ENCODE peak calls at places on chromosomes 4 and X, in nine cellular contexts. E is suprapubic skin, K is GM12878, D is transverse colon, H is tibial nerve, U is HepG2, T is ovary, L is stomach, F is A549. C is an unnamed sample.

GRCh38 chr4:172809319-172809718 is 359.3 kb upstream of the GALNT7 start:
- DNase-seq in U (no peak), D (no peak), E (no peak), K (no peak), H (no peak), F (no peak), T (no peak), L (no peak), C (no peak)

GRCh38 chr4:4425696-4426095 is 38.8 kb downstream of the NSG1 start:
- DNase-seq in U (no peak), L (no peak), D (no peak), H (no peak), F (no peak), E (no peak), K (no peak), T (no peak), C (peak)

GRCh38 chr4:121370729-121371325 is 10.0 kb downstream of the QRFPR start:
- DNase-seq in K (no peak), F (no peak), H (peak), U (peak), L (peak), E (no peak), T (peak), D (peak), C (no peak)

GRCh38 chr4:108345862-108346530 is 177.3 kb upstream of the LEF1 start:
- DNase-seq in L (no peak), E (no peak), H (no peak), F (no peak), D (no peak), U (no peak), K (no peak), T (no peak), C (no peak)

GRCh38 chr4:55255171-55255570 is 90.9 kb upstream of the SRD5A3 start:
- DNase-seq in D (no peak), U (no peak), T (no peak), H (no peak), L (no peak), E (no peak), K (no peak), F (no peak), C (no peak)

GRCh38 chrX:104330966-104331365 is 76.2 kb upstream of the ESX1 start:
- DNase-seq in T (no peak), K (no peak), E (no peak), F (no peak), L (no peak), U (no peak), D (no peak), H (no peak), C (no peak)

GRCh38 chr4:53505947-53506346 is 85.3 kb downstream of the LNX1 start:
- DNase-seq in H (no peak), L (no peak), D (no peak), F (no peak), U (no peak), K (no peak), T (no peak), E (no peak), C (no peak)

GRCh38 chrX:54509401-54509800 is 13.4 kb upstream of the FGD1 start:
- DNase-seq in D (no peak), L (no peak), E (no peak), H (no peak), K (no peak), U (no peak), F (no peak), T (no peak), C (no peak)

GRCh38 chr4:125187621-125188176 is 127.1 kb upstream of the FAT4 start:
- DNase-seq in L (peak), U (no peak), H (no peak), E (no peak), F (no peak), T (no peak), D (no peak), K (no peak), C (no peak)

GRCh38 chr4:179163147-179163546 is 1720.9 kb upstream of the AGA start:
- DNase-seq in L (no peak), T (no peak), D (no peak), K (no peak), F (no peak), H (no peak), U (no peak), E (no peak), C (no peak)

GRCh38 chr4:25844957-25845712 is 17.7 kb downstream of the SEL1L3 start:
- DNase-seq in K (no peak), D (no peak), L (no peak), T (no peak), E (no peak), U (no peak), H (no peak), F (no peak), C (no peak)

GRCh38 chrX:132745593-132745992 is 212.8 kb downstream of the HS6ST2 start:
- DNase-seq in K (no peak), T (no peak), H (no peak), D (no peak), E (no peak), F (no peak), L (no peak), U (no peak), C (no peak)

GRCh38 chr4:93144644-93145043 is 683.9 kb upstream of the ATOH1 start:
- DNase-seq in E (no peak), U (no peak), L (no peak), F (no peak), H (no peak), T (no peak), D (no peak), K (no peak), C (no peak)

GRCh38 chr4:176335421-176335820 is 15.7 kb downstream of the SPCS3 start:
- DNase-seq in L (no peak), D (no peak), E (no peak), K (no peak), H (no peak), U (no peak), T (no peak), F (no peak), C (no peak)

GRCh38 chr4:86296865-86297264 is 63.0 kb downstream of the MAPK10 start:
- DNase-seq in H (no peak), L (no peak), U (no peak), K (no peak), F (no peak), E (no peak), T (no peak), D (no peak), C (no peak)

GRCh38 chr4:80136238-80136637 is 61.1 kb upstream of the PRDM8 start:
- DNase-seq in L (no peak), H (no peak), K (no peak), E (no peak), T (no peak), D (no peak), F (no peak), U (no peak), C (no peak)

DNA sequence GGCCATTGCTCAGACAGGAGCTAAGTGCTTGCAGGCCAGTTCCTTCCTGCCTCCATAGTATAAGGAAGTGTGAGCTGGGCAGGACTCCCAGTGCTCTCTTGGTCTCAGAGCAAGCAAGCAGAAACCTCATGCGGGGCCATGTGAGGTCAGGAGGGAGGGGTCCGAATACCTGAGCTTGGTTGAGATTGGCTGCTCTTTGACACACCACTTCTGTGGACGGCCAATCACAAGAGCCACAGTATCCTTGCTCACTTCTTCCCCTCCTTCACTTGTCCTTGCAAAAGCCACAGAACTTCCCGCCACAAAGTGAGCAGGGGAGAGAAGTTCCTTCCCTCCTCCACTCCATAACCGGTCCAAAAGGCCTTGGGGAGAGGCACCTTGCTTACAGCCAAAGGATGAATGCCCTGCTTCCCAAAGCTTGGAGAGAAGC is 56.7 kb downstream of the PRPS1 start:
- DNase-seq in F (no peak), U (no peak), K (no peak), T (no peak), L (peak), E (peak), H (peak), D (peak), C (peak)
- TF ChIP-seq POLR2A in F (no peak), U (no peak), K (no peak), T (no peak), L (no peak), E (no peak), H (no peak), D (no peak), C (no peak)

GRCh38 chr4:130359537-130359936 is 1263.6 kb downstream of the C4orf33 start:
- DNase-seq in U (peak), L (no peak), F (no peak), H (no peak), E (no peak), K (no peak), D (no peak), T (no peak), C (no peak)
- TF ChIP-seq EP300 in U (no peak), L (no peak), F (no peak), H (no peak), E (no peak), K (no peak), D (no peak), T (no peak), C (no peak)

GRCh38 chrX:15493118-15494082 is at the start of gene PIR:
- DNase-seq in U (peak), H (peak), F (peak), K (peak), D (peak), L (peak), T (peak), E (peak), C (peak)
- TF ChIP-seq CTCF in U (peak), H (peak), F (peak), K (peak), D (peak), L (no peak), T (no peak), E (no peak), C (no peak)

DNA sequence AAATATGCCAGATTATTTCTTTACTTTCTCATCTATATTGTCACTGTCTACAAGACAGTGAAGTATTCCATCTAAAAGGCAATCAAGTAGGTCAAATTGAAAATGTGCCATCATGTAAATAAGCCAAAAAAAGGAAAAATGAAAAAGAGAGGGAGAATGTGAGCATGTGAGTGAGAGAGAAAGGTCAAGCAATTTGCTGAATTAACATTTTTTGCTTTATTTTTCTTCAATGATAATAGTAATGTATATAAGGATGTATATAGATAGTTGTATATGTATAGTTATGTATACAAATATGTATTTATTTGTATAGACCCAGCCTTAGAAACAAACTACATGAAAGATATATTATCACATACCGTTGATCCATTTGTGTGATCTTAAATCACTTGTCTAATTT is 11.5 kb downstream of the CXCL8 start:
- DNase-seq in F (no peak), T (no peak), H (no peak), E (no peak), K (no peak), L (no peak), D (no peak), U (no peak), C (no peak)
- TF ChIP-seq POLR2A in F (no peak), T (no peak), H (no peak), E (no peak), K (no peak), L (no peak), D (no peak), U (no peak), C (no peak)

GRCh38 chr4:174993916-174994315 is 75.8 kb downstream of the ADAM29 start:
- DNase-seq in T (no peak), H (no peak), U (no peak), L (no peak), K (no peak), D (no peak), F (no peak), E (no peak), C (no peak)

GRCh38 chr4:174996079-174996478 is 77.9 kb downstream of the ADAM29 start:
- DNase-seq in D (no peak), K (no peak), H (no peak), F (no peak), T (no peak), U (no peak), L (no peak), E (no peak), C (no peak)

GRCh38 chr4:174999407-174999806 is 81.2 kb downstream of the ADAM29 start:
- DNase-seq in D (no peak), U (no peak), T (no peak), H (no peak), F (no peak), K (no peak), E (no peak), L (no peak), C (no peak)
- TF ChIP-seq EP300 in D (no peak), U (no peak), T (no peak), H (no peak), F (no peak), K (no peak), E (no peak), L (no peak), C (no peak)

GRCh38 chrX:47628980-47629379 is 750 bp downstream of the CFP start:
- DNase-seq in U (no peak), D (no peak), E (no peak), L (no peak), F (no peak), H (no peak), K (no peak), T (no peak), C (no peak)
- TF ChIP-seq CTCF in U (peak), D (no peak), E (no peak), L (no peak), F (no peak), H (no peak), K (peak), T (no peak), C (no peak)

GRCh38 chr4:168587326-168588125 is 90.7 kb downstream of the PALLD start:
- DNase-seq in E (no peak), D (no peak), L (no peak), U (no peak), F (peak), H (no peak), T (no peak), K (no peak), C (peak)

GRCh38 chr4:168589154-168589553 is 92.3 kb downstream of the PALLD start:
- DNase-seq in E (no peak), H (no peak), U (no peak), F (peak), K (no peak), T (no peak), D (no peak), L (no peak), C (no peak)

GRCh38 chr4:168585168-168586091 is 88.6 kb downstream of the PALLD start:
- DNase-seq in F (peak), E (peak), L (peak), H (peak), T (peak), U (peak), K (no peak), D (peak), C (peak)

GRCh38 chr4:168584321-168584771 is 87.5 kb downstream of the PALLD start:
- DNase-seq in F (no peak), D (no peak), U (no peak), L (no peak), T (no peak), K (no peak), E (no peak), H (no peak), C (no peak)

DNA sequence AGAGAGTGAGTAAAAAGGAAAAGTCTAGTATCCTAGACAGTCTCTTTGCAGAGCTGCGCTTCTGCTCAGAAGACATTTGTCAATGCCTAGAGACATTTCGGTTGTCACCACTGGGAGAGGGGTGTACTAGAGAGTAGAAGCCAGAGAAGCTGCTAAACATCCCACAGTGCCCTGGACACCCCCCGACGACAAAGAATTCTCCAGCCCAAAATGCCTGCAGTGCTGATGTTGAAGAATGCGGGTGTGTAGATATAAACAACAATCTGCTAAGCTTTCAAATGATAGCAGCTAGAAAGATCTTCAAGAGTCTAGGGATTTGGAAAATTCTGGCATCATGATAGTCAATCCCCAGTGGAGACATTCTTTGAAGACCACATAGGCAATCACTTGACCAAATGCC is 90.1 kb downstream of the PALLD start:
- DNase-seq in F (no peak), T (no peak), D (no peak), L (no peak), U (no peak), E (no peak), K (no peak), H (no peak), C (no peak)
- TF ChIP-seq POLR2A in F (no peak), T (no peak), D (no peak), L (no peak), U (no peak), E (no peak), K (no peak), H (no peak), C (no peak)

C was measured in sigmoid colon.